ENCODE peak calls at places on chromosomes 2 and 18, in seven cellular contexts. One of them, this sample, is unnamed.

GRCh38 chr18:76479351-76480238 is 15.4 kb downstream of the ZNF516 start:
- DNase-seq in right atrium auricular region: peak
- DNase-seq in glutamatergic neuron: no peak
- DNase-seq in fibroblast of the aortic adventitia: no peak
- DNase-seq in CD4-positive, alpha-beta T cell: no peak
- DNase-seq in fibroblast of mammary gland: no peak
- DNase-seq in H9: no peak
- DNase-seq in this sample: no peak

GRCh38 chr2:126857502-126857901 is 41.2 kb upstream of the TEX51 start:
- DNase-seq in CD4-positive, alpha-beta T cell: no peak
- DNase-seq in right atrium auricular region: no peak
- DNase-seq in fibroblast of the aortic adventitia: no peak
- DNase-seq in fibroblast of mammary gland: no peak
- DNase-seq in glutamatergic neuron: no peak
- DNase-seq in H9: no peak
- DNase-seq in this sample: no peak

GRCh38 chr2:210072922-210073509 is 70.6 kb downstream of the RPE start:
- DNase-seq in H9: no peak
- DNase-seq in CD4-positive, alpha-beta T cell: no peak
- DNase-seq in fibroblast of the aortic adventitia: peak
- DNase-seq in right atrium auricular region: no peak
- DNase-seq in fibroblast of mammary gland: peak
- DNase-seq in glutamatergic neuron: no peak
- DNase-seq in this sample: no peak

GRCh38 chr2:95231723-95232122 is 24.4 kb downstream of the ZNF892 start:
- DNase-seq in fibroblast of the aortic adventitia: peak
- DNase-seq in CD4-positive, alpha-beta T cell: no peak
- DNase-seq in fibroblast of mammary gland: peak
- DNase-seq in right atrium auricular region: no peak
- DNase-seq in H9: peak
- DNase-seq in glutamatergic neuron: peak
- DNase-seq in this sample: no peak

GRCh38 chr2:86661333-86661732 is 37.7 kb upstream of the RNF103 start:
- DNase-seq in fibroblast of mammary gland: peak
- DNase-seq in glutamatergic neuron: no peak
- DNase-seq in right atrium auricular region: no peak
- DNase-seq in H9: no peak
- DNase-seq in CD4-positive, alpha-beta T cell: no peak
- DNase-seq in fibroblast of the aortic adventitia: no peak
- DNase-seq in this sample: no peak

GRCh38 chr2:36811071-36811470 is 114.6 kb downstream of the VIT start:
- DNase-seq in CD4-positive, alpha-beta T cell: no peak
- DNase-seq in fibroblast of mammary gland: no peak
- DNase-seq in fibroblast of the aortic adventitia: no peak
- DNase-seq in right atrium auricular region: no peak
- DNase-seq in H9: no peak
- DNase-seq in glutamatergic neuron: no peak
- DNase-seq in this sample: no peak

GRCh38 chr18:21105936-21106335 is 5.7 kb downstream of the ROCK1 start:
- DNase-seq in right atrium auricular region: no peak
- DNase-seq in glutamatergic neuron: no peak
- DNase-seq in H9: no peak
- DNase-seq in fibroblast of the aortic adventitia: no peak
- DNase-seq in fibroblast of mammary gland: no peak
- DNase-seq in CD4-positive, alpha-beta T cell: no peak
- DNase-seq in this sample: no peak

GRCh38 chr2:113025751-113026150 is 20.5 kb downstream of the IL36A start:
- DNase-seq in fibroblast of mammary gland: no peak
- DNase-seq in fibroblast of the aortic adventitia: no peak
- DNase-seq in glutamatergic neuron: no peak
- DNase-seq in right atrium auricular region: no peak
- DNase-seq in CD4-positive, alpha-beta T cell: no peak
- DNase-seq in H9: no peak
- DNase-seq in this sample: no peak

GRCh38 chr2:81242502-81242901 is 938.0 kb upstream of the LRRTM1 start:
- DNase-seq in CD4-positive, alpha-beta T cell: no peak
- DNase-seq in fibroblast of mammary gland: no peak
- DNase-seq in H9: no peak
- DNase-seq in fibroblast of the aortic adventitia: no peak
- DNase-seq in right atrium auricular region: no peak
- DNase-seq in glutamatergic neuron: no peak
- DNase-seq in this sample: no peak

GRCh38 chr2:186130678-186131511 is 355.2 kb upstream of the ZC3H15 start:
- DNase-seq in H9: no peak
- DNase-seq in fibroblast of mammary gland: no peak
- DNase-seq in right atrium auricular region: no peak
- DNase-seq in glutamatergic neuron: no peak
- DNase-seq in fibroblast of the aortic adventitia: no peak
- DNase-seq in CD4-positive, alpha-beta T cell: no peak
- DNase-seq in this sample: no peak

GRCh38 chr2:8061219-8061618 is 620.6 kb upstream of the ID2 start:
- DNase-seq in right atrium auricular region: no peak
- DNase-seq in H9: no peak
- DNase-seq in glutamatergic neuron: no peak
- DNase-seq in CD4-positive, alpha-beta T cell: no peak
- DNase-seq in fibroblast of mammary gland: no peak
- DNase-seq in fibroblast of the aortic adventitia: no peak
- DNase-seq in this sample: no peak

GRCh38 chr2:174683392-174683759 is 80.9 kb downstream of the CHRNA1 start:
- DNase-seq in CD4-positive, alpha-beta T cell: no peak
- DNase-seq in H9: peak
- DNase-seq in fibroblast of mammary gland: peak
- DNase-seq in right atrium auricular region: no peak
- DNase-seq in fibroblast of the aortic adventitia: peak
- DNase-seq in glutamatergic neuron: no peak
- DNase-seq in this sample: no peak

GRCh38 chr2:168002021-168002553 is 245.3 kb downstream of the STK39 start:
- DNase-seq in glutamatergic neuron: no peak
- DNase-seq in right atrium auricular region: no peak
- DNase-seq in fibroblast of mammary gland: peak
- DNase-seq in H9: no peak
- DNase-seq in fibroblast of the aortic adventitia: peak
- DNase-seq in CD4-positive, alpha-beta T cell: no peak
- DNase-seq in this sample: no peak

GRCh38 chr18:3069671-3070433 is 56.9 kb upstream of the LPIN2 start:
- DNase-seq in fibroblast of mammary gland: no peak
- DNase-seq in fibroblast of the aortic adventitia: no peak
- DNase-seq in right atrium auricular region: no peak
- DNase-seq in CD4-positive, alpha-beta T cell: no peak
- DNase-seq in glutamatergic neuron: no peak
- DNase-seq in H9: no peak
- DNase-seq in this sample: no peak

GRCh38 chr2:395886-396285 is 108.0 kb upstream of the ALKAL2 start:
- DNase-seq in fibroblast of mammary gland: no peak
- DNase-seq in glutamatergic neuron: no peak
- DNase-seq in H9: no peak
- DNase-seq in right atrium auricular region: no peak
- DNase-seq in CD4-positive, alpha-beta T cell: no peak
- DNase-seq in fibroblast of the aortic adventitia: no peak
- DNase-seq in this sample: no peak

GRCh38 chr2:86747708-86748627 is 27.9 kb downstream of the RMND5A start:
- DNase-seq in H9: no peak
- DNase-seq in fibroblast of the aortic adventitia: peak
- DNase-seq in CD4-positive, alpha-beta T cell: no peak
- DNase-seq in right atrium auricular region: no peak
- DNase-seq in fibroblast of mammary gland: peak
- DNase-seq in glutamatergic neuron: peak
- DNase-seq in this sample: no peak

GRCh38 chr2:235234711-235235110 is 259.1 kb upstream of the AGAP1 start:
- DNase-seq in CD4-positive, alpha-beta T cell: no peak
- DNase-seq in glutamatergic neuron: no peak
- DNase-seq in fibroblast of mammary gland: peak
- DNase-seq in right atrium auricular region: no peak
- DNase-seq in fibroblast of the aortic adventitia: no peak
- DNase-seq in H9: no peak
- DNase-seq in this sample: no peak

GRCh38 chr18:25896178-25896780 is 194.1 kb downstream of the SS18 start:
- DNase-seq in glutamatergic neuron: peak
- DNase-seq in fibroblast of the aortic adventitia: peak
- DNase-seq in right atrium auricular region: no peak
- DNase-seq in CD4-positive, alpha-beta T cell: no peak
- DNase-seq in H9: no peak
- DNase-seq in fibroblast of mammary gland: peak
- DNase-seq in this sample: no peak

GRCh38 chr2:220664272-220665107 is 907.6 kb downstream of the EPHA4 start:
- DNase-seq in glutamatergic neuron: no peak
- DNase-seq in fibroblast of mammary gland: peak
- DNase-seq in H9: no peak
- DNase-seq in fibroblast of the aortic adventitia: peak
- DNase-seq in CD4-positive, alpha-beta T cell: no peak
- DNase-seq in right atrium auricular region: peak
- DNase-seq in this sample: no peak

GRCh38 chr2:64931536-64932326 is 57.5 kb upstream of the SLC1A4 start:
- DNase-seq in right atrium auricular region: no peak
- DNase-seq in H9: no peak
- DNase-seq in fibroblast of mammary gland: no peak
- DNase-seq in CD4-positive, alpha-beta T cell: no peak
- DNase-seq in fibroblast of the aortic adventitia: no peak
- DNase-seq in glutamatergic neuron: no peak
- DNase-seq in this sample: no peak

GRCh38 chr2:161077367-161078210 is 82.6 kb upstream of the TANK start:
- DNase-seq in right atrium auricular region: no peak
- DNase-seq in fibroblast of the aortic adventitia: peak
- DNase-seq in fibroblast of mammary gland: peak
- DNase-seq in H9: no peak
- DNase-seq in CD4-positive, alpha-beta T cell: peak
- DNase-seq in glutamatergic neuron: no peak
- DNase-seq in this sample: no peak

GRCh38 chr2:184824597-184824996 is 226.3 kb downstream of the ZNF804A start:
- DNase-seq in H9: no peak
- DNase-seq in fibroblast of mammary gland: no peak
- DNase-seq in right atrium auricular region: no peak
- DNase-seq in fibroblast of the aortic adventitia: no peak
- DNase-seq in CD4-positive, alpha-beta T cell: no peak
- DNase-seq in glutamatergic neuron: no peak
- DNase-seq in this sample: no peak

DNA sequence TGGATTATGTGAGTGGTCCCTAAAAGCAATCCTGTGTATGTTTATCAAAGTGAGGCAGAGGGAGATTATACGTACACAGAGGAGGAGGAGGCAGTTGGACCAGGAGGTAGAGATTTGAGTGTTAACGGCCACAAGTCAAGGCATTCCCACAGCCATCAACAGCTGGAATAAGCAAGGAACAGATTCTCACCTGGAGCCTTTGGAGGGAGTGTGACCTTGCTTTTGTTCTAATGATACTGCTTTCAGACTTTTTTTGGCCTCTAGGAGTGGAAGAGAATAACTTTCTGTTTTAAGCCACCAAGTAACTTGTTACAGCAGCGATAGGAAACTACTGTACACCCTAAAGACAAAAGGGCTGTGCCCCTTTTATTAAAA is 18.1 kb downstream of the LCLAT1 start:
- DNase-seq in right atrium auricular region: no peak
- DNase-seq in fibroblast of the aortic adventitia: no peak
- DNase-seq in CD4-positive, alpha-beta T cell: no peak
- DNase-seq in H9: no peak
- DNase-seq in glutamatergic neuron: no peak
- DNase-seq in fibroblast of mammary gland: no peak
- DNase-seq in this sample: no peak
- TF ChIP-seq CTCF in right atrium auricular region: no peak
- TF ChIP-seq CTCF in fibroblast of the aortic adventitia: no peak
- TF ChIP-seq CTCF in CD4-positive, alpha-beta T cell: no peak
- TF ChIP-seq CTCF in H9: no peak
- TF ChIP-seq CTCF in glutamatergic neuron: no peak
- TF ChIP-seq CTCF in fibroblast of mammary gland: no peak
- TF ChIP-seq CTCF in this sample: no peak

GRCh38 chr2:60472663-60473289 is 80.7 kb downstream of the BCL11A start:
- DNase-seq in fibroblast of the aortic adventitia: no peak
- DNase-seq in right atrium auricular region: no peak
- DNase-seq in H9: no peak
- DNase-seq in glutamatergic neuron: no peak
- DNase-seq in CD4-positive, alpha-beta T cell: no peak
- DNase-seq in fibroblast of mammary gland: no peak
- DNase-seq in this sample: no peak
- TF ChIP-seq CTCF in fibroblast of the aortic adventitia: no peak
- TF ChIP-seq CTCF in right atrium auricular region: no peak
- TF ChIP-seq CTCF in H9: no peak
- TF ChIP-seq CTCF in glutamatergic neuron: no peak
- TF ChIP-seq CTCF in CD4-positive, alpha-beta T cell: no peak
- TF ChIP-seq CTCF in fibroblast of mammary gland: no peak
- TF ChIP-seq CTCF in this sample: no peak

DNA sequence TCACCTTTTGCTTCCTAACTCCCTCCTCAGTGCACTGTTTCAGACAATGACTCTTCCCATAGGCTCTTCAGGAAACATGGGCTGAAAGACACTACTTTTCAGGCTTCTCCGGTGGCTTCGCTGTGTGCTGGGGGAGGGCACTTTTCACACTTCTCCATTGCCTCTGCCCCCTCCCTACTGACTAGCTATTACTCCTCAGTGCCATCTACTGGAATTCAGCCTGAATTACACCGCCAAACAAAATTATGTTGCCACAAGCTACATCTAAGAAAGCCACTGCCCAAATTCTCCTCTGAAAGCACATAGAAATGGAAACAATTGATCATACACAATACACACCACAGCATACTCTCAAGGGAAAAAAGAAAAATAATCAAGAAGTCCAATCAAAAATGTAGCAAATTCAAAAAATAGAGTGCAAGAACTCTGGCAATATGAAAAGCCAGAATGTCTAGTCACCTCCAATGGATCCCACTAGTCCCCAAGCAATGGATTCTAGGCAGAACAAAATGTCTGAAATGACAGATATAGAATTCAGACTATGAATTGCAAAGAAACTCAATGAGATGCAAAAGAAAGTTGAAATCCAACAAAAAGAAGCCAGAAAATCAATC is 1139.4 kb upstream of the GYPC start:
- DNase-seq in fibroblast of the aortic adventitia: no peak
- DNase-seq in CD4-positive, alpha-beta T cell: no peak
- DNase-seq in right atrium auricular region: no peak
- DNase-seq in fibroblast of mammary gland: peak
- DNase-seq in H9: peak
- DNase-seq in glutamatergic neuron: no peak
- DNase-seq in this sample: no peak
- TF ChIP-seq CTCF in fibroblast of the aortic adventitia: peak
- TF ChIP-seq CTCF in CD4-positive, alpha-beta T cell: no peak
- TF ChIP-seq CTCF in right atrium auricular region: no peak
- TF ChIP-seq CTCF in fibroblast of mammary gland: peak
- TF ChIP-seq CTCF in H9: peak
- TF ChIP-seq CTCF in glutamatergic neuron: peak
- TF ChIP-seq CTCF in this sample: no peak

DNA sequence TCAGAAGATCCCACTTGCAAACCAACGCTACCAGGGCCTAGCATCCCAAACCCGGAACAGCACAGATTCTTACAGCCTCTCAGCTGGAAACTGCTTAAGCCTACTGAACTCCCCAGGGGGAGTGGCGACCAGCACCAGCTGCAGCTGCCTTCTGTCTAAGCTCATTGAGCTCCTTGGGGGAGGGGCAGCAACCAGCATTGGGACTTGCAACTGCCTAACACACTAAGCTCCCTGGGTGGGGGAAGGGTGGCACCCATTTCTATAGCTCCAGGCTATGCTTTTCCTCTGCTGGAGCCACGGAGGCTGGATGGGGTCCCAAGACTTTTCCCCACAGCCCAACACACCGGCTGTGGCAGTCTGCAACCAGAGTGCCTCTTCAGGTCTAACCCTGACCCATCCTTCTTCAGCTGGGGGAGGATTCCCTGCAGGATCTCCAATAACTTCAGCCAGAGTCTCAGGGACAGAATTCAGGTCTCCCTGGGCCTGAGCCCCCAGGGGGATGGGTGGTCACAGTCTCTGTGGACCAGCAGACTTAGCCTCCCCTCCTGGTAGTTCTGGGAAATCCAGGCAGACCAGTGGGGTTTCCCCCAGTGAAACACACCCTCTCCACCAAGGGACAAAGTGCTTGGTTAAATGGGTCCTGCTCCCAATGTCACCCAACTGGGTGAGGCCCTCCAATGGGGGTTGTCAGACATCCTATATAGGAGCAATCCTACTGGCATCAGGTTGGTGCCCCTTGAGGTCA is 45.9 kb upstream of the ITGA4 start:
- DNase-seq in fibroblast of mammary gland: no peak
- DNase-seq in H9: peak
- DNase-seq in fibroblast of the aortic adventitia: no peak
- DNase-seq in right atrium auricular region: no peak
- DNase-seq in glutamatergic neuron: peak
- DNase-seq in CD4-positive, alpha-beta T cell: no peak
- DNase-seq in this sample: peak
- TF ChIP-seq CTCF in fibroblast of mammary gland: no peak
- TF ChIP-seq CTCF in H9: no peak
- TF ChIP-seq CTCF in fibroblast of the aortic adventitia: no peak
- TF ChIP-seq CTCF in right atrium auricular region: no peak
- TF ChIP-seq CTCF in glutamatergic neuron: no peak
- TF ChIP-seq CTCF in CD4-positive, alpha-beta T cell: no peak
- TF ChIP-seq CTCF in this sample: no peak

This sample was measured in esophagus squamous epithelium.